ENCODE peak calls at places on chromosomes 4 and X, in five cellular contexts. One of them, this sample, is unnamed. For H3K4me1 and H3K9me3, the result is how much of the 10 kb centered on the place peaks cover.

GRCh38 chrX:31293409-31293808 is 221.6 kb upstream of the FTHL17 start:
- DNase-seq in left lung: no peak
- DNase-seq in endothelial cell of umbilical vein: peak
- DNase-seq in suprapubic skin: no peak
- DNase-seq in CD8-positive, alpha-beta T cell: no peak
- DNase-seq in this sample: no peak

GRCh38 chrX:3962511-3963350 is 249.3 kb upstream of the PRKX start:
- DNase-seq in left lung: no peak
- DNase-seq in endothelial cell of umbilical vein: peak
- DNase-seq in suprapubic skin: no peak
- DNase-seq in CD8-positive, alpha-beta T cell: no peak
- DNase-seq in this sample: peak

GRCh38 chr4:112563431-112564200 is 47.6 kb upstream of the NEUROG2 start:
- DNase-seq in left lung: no peak
- DNase-seq in CD8-positive, alpha-beta T cell: no peak
- DNase-seq in suprapubic skin: no peak
- DNase-seq in endothelial cell of umbilical vein: no peak
- DNase-seq in this sample: no peak

GRCh38 chr4:81600511-81601269 is 129.0 kb upstream of the RASGEF1B start:
- DNase-seq in suprapubic skin: no peak
- DNase-seq in left lung: no peak
- DNase-seq in endothelial cell of umbilical vein: no peak
- DNase-seq in CD8-positive, alpha-beta T cell: no peak
- DNase-seq in this sample: no peak

GRCh38 chr4:130825283-130825682 is 1729.3 kb downstream of the C4orf33 start:
- DNase-seq in suprapubic skin: no peak
- DNase-seq in CD8-positive, alpha-beta T cell: no peak
- DNase-seq in left lung: no peak
- DNase-seq in endothelial cell of umbilical vein: no peak
- DNase-seq in this sample: no peak

GRCh38 chr4:81227968-81228367 is 12.9 kb upstream of the PRKG2 start:
- DNase-seq in left lung: no peak
- DNase-seq in CD8-positive, alpha-beta T cell: no peak
- DNase-seq in endothelial cell of umbilical vein: no peak
- DNase-seq in suprapubic skin: no peak
- DNase-seq in this sample: no peak

GRCh38 chrX:110795645-110796510 is at the start of gene CHRDL1:
- DNase-seq in CD8-positive, alpha-beta T cell: no peak
- DNase-seq in endothelial cell of umbilical vein: no peak
- DNase-seq in suprapubic skin: peak
- DNase-seq in left lung: peak
- DNase-seq in this sample: peak

GRCh38 chrX:131746491-131746968 is 202.7 kb downstream of the OR13H1 start:
- DNase-seq in suprapubic skin: no peak
- DNase-seq in endothelial cell of umbilical vein: no peak
- DNase-seq in left lung: no peak
- DNase-seq in CD8-positive, alpha-beta T cell: peak
- DNase-seq in this sample: no peak

GRCh38 chr4:171929907-171930306 is 116.7 kb downstream of the GALNTL6 start:
- DNase-seq in suprapubic skin: no peak
- DNase-seq in CD8-positive, alpha-beta T cell: no peak
- DNase-seq in endothelial cell of umbilical vein: no peak
- DNase-seq in left lung: no peak
- DNase-seq in this sample: no peak

GRCh38 chr4:43776371-43776770 is 672.2 kb downstream of the KCTD8 start:
- DNase-seq in left lung: no peak
- DNase-seq in endothelial cell of umbilical vein: peak
- DNase-seq in suprapubic skin: no peak
- DNase-seq in CD8-positive, alpha-beta T cell: no peak
- DNase-seq in this sample: peak

GRCh38 chr4:139484861-139485311 is 31.0 kb downstream of the RAB33B start:
- DNase-seq in left lung: no peak
- DNase-seq in CD8-positive, alpha-beta T cell: no peak
- DNase-seq in endothelial cell of umbilical vein: no peak
- DNase-seq in suprapubic skin: no peak
- DNase-seq in this sample: no peak

GRCh38 chr4:52376107-52376704 is 282.9 kb downstream of the USP46 start:
- DNase-seq in endothelial cell of umbilical vein: peak
- DNase-seq in CD8-positive, alpha-beta T cell: no peak
- DNase-seq in left lung: no peak
- DNase-seq in suprapubic skin: no peak
- DNase-seq in this sample: peak

GRCh38 chr4:10926025-10926424 is 241.5 kb upstream of the CLNK start:
- DNase-seq in left lung: no peak
- DNase-seq in suprapubic skin: no peak
- DNase-seq in endothelial cell of umbilical vein: no peak
- DNase-seq in CD8-positive, alpha-beta T cell: no peak
- DNase-seq in this sample: peak

GRCh38 chr4:135515295-135515694 is 1313.7 kb upstream of the PABPC4L start:
- DNase-seq in endothelial cell of umbilical vein: no peak
- DNase-seq in suprapubic skin: no peak
- DNase-seq in CD8-positive, alpha-beta T cell: no peak
- DNase-seq in left lung: no peak
- DNase-seq in this sample: no peak

GRCh38 chr4:75547647-75548387 is 8.0 kb upstream of the ODAPH start:
- DNase-seq in left lung: no peak
- DNase-seq in endothelial cell of umbilical vein: no peak
- DNase-seq in suprapubic skin: no peak
- DNase-seq in CD8-positive, alpha-beta T cell: no peak
- DNase-seq in this sample: peak

GRCh38 chr4:53706422-53707032 is 115.2 kb upstream of the LNX1 start:
- DNase-seq in suprapubic skin: no peak
- DNase-seq in left lung: no peak
- DNase-seq in CD8-positive, alpha-beta T cell: no peak
- DNase-seq in endothelial cell of umbilical vein: peak
- DNase-seq in this sample: peak

GRCh38 chrX:20515841-20516461 is 249.2 kb upstream of the RPS6KA3 start:
- DNase-seq in suprapubic skin: no peak
- DNase-seq in CD8-positive, alpha-beta T cell: no peak
- DNase-seq in left lung: no peak
- DNase-seq in endothelial cell of umbilical vein: peak
- DNase-seq in this sample: peak

GRCh38 chr4:38670061-38670894 is 6.3 kb downstream of the KLF3 start:
- DNase-seq in endothelial cell of umbilical vein: peak
- DNase-seq in left lung: no peak
- DNase-seq in suprapubic skin: no peak
- DNase-seq in CD8-positive, alpha-beta T cell: no peak
- DNase-seq in this sample: no peak

GRCh38 chr4:25131925-25132324 is 28.3 kb downstream of the SEPSECS start:
- DNase-seq in endothelial cell of umbilical vein: no peak
- DNase-seq in left lung: no peak
- DNase-seq in CD8-positive, alpha-beta T cell: no peak
- DNase-seq in suprapubic skin: no peak
- DNase-seq in this sample: no peak

GRCh38 chrX:48939417-48940228 is 17.8 kb downstream of the OTUD5 start:
- DNase-seq in CD8-positive, alpha-beta T cell: no peak
- DNase-seq in endothelial cell of umbilical vein: no peak
- DNase-seq in left lung: no peak
- DNase-seq in suprapubic skin: no peak
- DNase-seq in this sample: no peak

DNA sequence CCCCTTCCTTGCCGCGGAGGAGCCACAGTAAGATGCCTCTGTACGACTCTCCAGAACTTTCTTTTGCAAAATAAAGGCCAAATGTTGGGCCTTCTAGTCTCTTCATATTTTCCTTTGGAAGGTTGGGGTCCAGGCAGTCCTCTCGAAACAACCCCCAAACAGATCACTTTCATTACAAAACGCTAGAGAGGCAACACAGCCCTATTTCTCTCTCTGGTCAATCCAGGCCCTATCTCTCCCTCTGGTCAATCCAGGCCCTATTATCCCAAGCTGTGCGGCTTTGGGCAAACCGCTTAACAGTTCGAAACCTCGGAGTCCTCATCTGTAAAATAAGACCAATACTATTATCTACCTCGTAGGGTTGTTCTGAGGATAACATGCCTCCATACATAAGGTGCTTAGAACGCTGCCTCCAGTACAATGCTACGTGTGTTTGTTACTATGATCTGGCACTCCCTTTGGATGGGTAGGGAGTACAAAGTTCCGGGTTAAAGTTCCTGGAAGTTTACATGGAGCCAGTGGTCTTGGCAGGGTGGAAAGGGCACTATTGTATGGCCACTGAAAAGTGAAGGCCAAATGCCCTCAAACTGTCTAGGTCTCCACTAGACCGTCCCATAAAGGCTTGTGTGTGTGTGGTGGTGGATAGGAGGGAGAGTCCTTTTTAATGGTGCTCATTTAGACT is 75.4 kb upstream of the BCOR start:
- DNase-seq in suprapubic skin: no peak
- DNase-seq in CD8-positive, alpha-beta T cell: no peak
- DNase-seq in left lung: no peak
- DNase-seq in endothelial cell of umbilical vein: no peak
- DNase-seq in this sample: no peak
- H3K4me1 ChIP-seq in suprapubic skin: under half
- H3K4me1 ChIP-seq in CD8-positive, alpha-beta T cell: under half
- H3K4me1 ChIP-seq in left lung: under half
- H3K4me1 ChIP-seq in endothelial cell of umbilical vein: under half
- H3K4me1 ChIP-seq in this sample: under half

GRCh38 chr4:5357863-5358262 is 306.6 kb downstream of the STK32B start:
- DNase-seq in endothelial cell of umbilical vein: no peak
- DNase-seq in left lung: no peak
- DNase-seq in CD8-positive, alpha-beta T cell: no peak
- DNase-seq in suprapubic skin: no peak
- DNase-seq in this sample: peak
- H3K27ac ChIP-seq in endothelial cell of umbilical vein: no peak
- H3K27ac ChIP-seq in left lung: no peak
- H3K27ac ChIP-seq in CD8-positive, alpha-beta T cell: no peak
- H3K27ac ChIP-seq in suprapubic skin: no peak
- H3K27ac ChIP-seq in this sample: no peak

GRCh38 chr4:7575426-7575825 is 140.7 kb upstream of the PSAPL1 start:
- DNase-seq in suprapubic skin: no peak
- DNase-seq in left lung: no peak
- DNase-seq in CD8-positive, alpha-beta T cell: no peak
- DNase-seq in endothelial cell of umbilical vein: no peak
- DNase-seq in this sample: no peak
- H3K9me3 ChIP-seq in suprapubic skin: under half
- H3K9me3 ChIP-seq in left lung: half or more
- H3K9me3 ChIP-seq in CD8-positive, alpha-beta T cell: under half
- H3K9me3 ChIP-seq in endothelial cell of umbilical vein: under half
- H3K9me3 ChIP-seq in this sample: under half

DNA sequence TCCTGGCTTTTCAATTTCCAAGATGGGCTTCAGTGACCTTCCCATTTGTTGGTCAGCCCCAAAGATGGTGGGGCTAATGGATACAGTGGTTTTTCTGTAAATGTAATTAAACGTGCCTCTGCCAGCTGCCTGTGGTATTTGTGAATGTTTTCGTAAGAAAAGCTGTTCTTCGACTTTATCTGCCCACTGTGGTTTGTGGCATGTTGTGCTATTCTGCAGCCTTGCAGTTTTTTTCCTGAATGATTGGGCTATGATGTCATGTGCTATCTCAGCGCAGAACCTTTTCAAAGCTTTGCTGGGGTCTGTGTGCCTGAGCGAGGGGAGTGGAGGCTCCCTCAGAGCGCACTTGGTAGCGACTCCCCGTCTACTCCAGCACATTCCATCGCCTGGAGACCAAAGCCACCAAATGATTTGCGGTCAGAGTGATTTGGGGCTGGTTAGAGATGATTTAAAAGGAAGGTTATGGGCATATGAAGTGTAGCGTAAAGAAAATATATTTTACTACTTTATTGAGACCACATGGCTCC is 137.5 kb downstream of the PALLD start:
- DNase-seq in suprapubic skin: no peak
- DNase-seq in CD8-positive, alpha-beta T cell: no peak
- DNase-seq in left lung: no peak
- DNase-seq in endothelial cell of umbilical vein: peak
- DNase-seq in this sample: peak
- H3K4me1 ChIP-seq in suprapubic skin: under half
- H3K4me1 ChIP-seq in CD8-positive, alpha-beta T cell: under half
- H3K4me1 ChIP-seq in left lung: under half
- H3K4me1 ChIP-seq in endothelial cell of umbilical vein: under half
- H3K4me1 ChIP-seq in this sample: half or more

This sample was measured in GM23248.